ENCODE peak calls at places on chromosomes 12 and 14, in six cellular contexts. B is activated CD8-positive, alpha-beta T cell treated with anti-CD3 and anti-CD28 coated beads, Interleukin-2, amount 10 ng/mL, durations not matched to agents 7 days and 5 days; C is ovary; E is CD4-positive, alpha-beta T cell; R is IMR-90; D is GM10248. N is an unnamed sample.

GRCh38 chr12:49622501-49623141 is 740 bp upstream of the PRPF40B start:
- DNase-seq in B (peak), C (no peak), E (peak), R (peak), D (peak), N (peak)

GRCh38 chr12:48934312-48934706 is 9.0 kb upstream of the FKBP11 start:
- DNase-seq in B (no peak), C (no peak), E (no peak), R (no peak), D (no peak), N (no peak)

GRCh38 chr14:99819514-99819913 is 26.3 kb downstream of the EML1 start:
- DNase-seq in B (peak), C (no peak), E (no peak), R (no peak), D (no peak), N (no peak)

GRCh38 chr12:110466791-110467190 is 1.3 kb downstream of the GPN3 start:
- DNase-seq in B (no peak), C (no peak), E (no peak), R (no peak), D (no peak), N (no peak)

GRCh38 chr14:67396381-67396965 is 15.5 kb downstream of the PLEK2 start:
- DNase-seq in B (no peak), C (no peak), E (no peak), R (peak), D (no peak), N (no peak)

GRCh38 chr12:84969226-84969625 is 56.6 kb upstream of the SLC6A15 start:
- DNase-seq in B (no peak), C (no peak), E (no peak), R (no peak), D (no peak), N (no peak)

GRCh38 chr12:22266101-22266500 is 68.4 kb downstream of the ST8SIA1 start:
- DNase-seq in B (no peak), C (no peak), E (no peak), R (peak), D (no peak), N (no peak)

GRCh38 chr12:91777268-91777997 is 368.2 kb downstream of the BTG1 start:
- DNase-seq in B (no peak), C (no peak), E (no peak), R (peak), D (no peak), N (no peak)

GRCh38 chr14:61452452-61452851 is 131.1 kb downstream of the PRKCH start:
- DNase-seq in B (peak), C (no peak), E (peak), R (no peak), D (no peak), N (no peak)

N was measured in HEK293T.